ENCODE peak calls at places on chromosomes 11 and 22, in ten cellular contexts. Z is left lung; J is fibroblast of lung; S is CD4-positive, CD25-positive, alpha-beta regulatory T cell; N is stomach; P is esophagus squamous epithelium; L is uterus; H is K562; W is IMR-90; G is cardiac muscle cell. M is an unnamed sample. For H3K4me1, the result is how much of the 10 kb centered on the place peaks cover.

GRCh38 chr11:75802913-75803820 is 11.8 kb upstream of the UVRAG start:
- DNase-seq in Z (peak), J (peak), S (peak), N (peak), P (no peak), L (peak), H (peak), W (peak), G (peak), M (peak)

GRCh38 chr22:33325232-33326004 is 267.2 kb upstream of the SYN3 start:
- DNase-seq in Z (no peak), J (no peak), S (no peak), N (no peak), P (no peak), L (no peak), H (no peak), W (no peak), G (no peak), M (no peak)

GRCh38 chr11:128814856-128815705 is 52.0 kb downstream of the KCNJ1 start:
- DNase-seq in Z (no peak), J (peak), S (no peak), N (no peak), P (no peak), L (peak), H (no peak), W (peak), G (peak), M (no peak)

GRCh38 chr11:120314861-120315260 is 10.2 kb upstream of the TLCD5 start:
- DNase-seq in Z (no peak), J (no peak), S (no peak), N (no peak), P (no peak), L (no peak), H (peak), W (no peak), G (no peak), M (no peak)

GRCh38 chr22:49408102-49408836 is 419.4 kb downstream of the BRD1 start:
- DNase-seq in Z (no peak), J (no peak), S (no peak), N (peak), P (no peak), L (no peak), H (no peak), W (no peak), G (no peak), M (peak)

GRCh38 chr11:123100378-123101085 is 38.6 kb upstream of the HSPA8 start:
- DNase-seq in Z (no peak), J (no peak), S (no peak), N (no peak), P (no peak), L (peak), H (no peak), W (no peak), G (peak), M (no peak)

GRCh38 chr11:18750944-18751343 is 25.0 kb upstream of the IGSF22 start:
- DNase-seq in Z (no peak), J (no peak), S (no peak), N (no peak), P (no peak), L (no peak), H (no peak), W (no peak), G (no peak), M (no peak)

GRCh38 chr11:32312865-32313403 is 122.4 kb downstream of the WT1 start:
- DNase-seq in Z (no peak), J (peak), S (no peak), N (no peak), P (no peak), L (peak), H (peak), W (peak), G (peak), M (no peak)

GRCh38 chr11:60859616-60860250 is 4.0 kb upstream of the PTGDR2 start:
- DNase-seq in Z (peak), J (no peak), S (no peak), N (no peak), P (no peak), L (no peak), H (no peak), W (no peak), G (no peak), M (no peak)

GRCh38 chr11:34013893-34014571 is 37.5 kb upstream of the CAPRIN1 start:
- DNase-seq in Z (no peak), J (no peak), S (no peak), N (no peak), P (no peak), L (no peak), H (no peak), W (no peak), G (no peak), M (no peak)

GRCh38 chr22:49965291-49966040 is 4.9 kb downstream of the PIM3 start:
- DNase-seq in Z (peak), J (no peak), S (no peak), N (peak), P (no peak), L (peak), H (no peak), W (no peak), G (no peak), M (peak)

GRCh38 chr11:84671325-84672019 is 955.7 kb downstream of the DLG2 start:
- DNase-seq in Z (no peak), J (no peak), S (no peak), N (no peak), P (no peak), L (no peak), H (no peak), W (no peak), G (no peak), M (no peak)

GRCh38 chr11:61847914-61848581 is 19.9 kb downstream of the FADS2 start:
- DNase-seq in Z (no peak), J (no peak), S (no peak), N (no peak), P (no peak), L (no peak), H (no peak), W (no peak), G (no peak), M (no peak)

GRCh38 chr22:27387561-27387960 is 414.0 kb downstream of the MN1 start:
- DNase-seq in Z (no peak), J (no peak), S (no peak), N (no peak), P (no peak), L (no peak), H (no peak), W (no peak), G (no peak), M (no peak)

GRCh38 chr11:77095551-77096490 is 6.8 kb upstream of the OMP start:
- DNase-seq in Z (no peak), J (no peak), S (no peak), N (peak), P (no peak), L (no peak), H (no peak), W (no peak), G (no peak), M (peak)

GRCh38 chr11:43681543-43681942 is 1.0 kb downstream of the HSD17B12 start:
- DNase-seq in Z (no peak), J (peak), S (no peak), N (no peak), P (no peak), L (no peak), H (no peak), W (peak), G (peak), M (no peak)

GRCh38 chr22:22538226-22538989 is 18.3 kb upstream of the ZNF280A start:
- DNase-seq in Z (no peak), J (no peak), S (no peak), N (no peak), P (no peak), L (no peak), H (no peak), W (no peak), G (no peak), M (no peak)

GRCh38 chr22:48342732-48343131 is 1484.9 kb downstream of the BRD1 start:
- DNase-seq in Z (no peak), J (no peak), S (no peak), N (no peak), P (no peak), L (no peak), H (no peak), W (no peak), G (no peak), M (no peak)

GRCh38 chr11:5291207-5291838 is 10.4 kb downstream of the OR51B4 start:
- DNase-seq in Z (no peak), J (peak), S (no peak), N (no peak), P (no peak), L (no peak), H (peak), W (peak), G (peak), M (no peak)

GRCh38 chr11:10329935-10330334 is 25.1 kb downstream of the ADM start:
- DNase-seq in Z (no peak), J (peak), S (no peak), N (no peak), P (no peak), L (no peak), H (no peak), W (peak), G (peak), M (no peak)

GRCh38 chr11:65927904-65928397 is 8.7 kb downstream of the DRAP1 start:
- DNase-seq in Z (peak), J (peak), S (peak), N (peak), P (no peak), L (no peak), H (peak), W (no peak), G (no peak), M (no peak)

GRCh38 chr11:45225961-45226871 is 59.9 kb downstream of the SYT13 start:
- DNase-seq in Z (no peak), J (no peak), S (no peak), N (no peak), P (no peak), L (no peak), H (no peak), W (no peak), G (no peak), M (peak)

GRCh38 chr11:66934971-66935779 is 23.0 kb downstream of the PC start:
- DNase-seq in Z (no peak), J (peak), S (no peak), N (no peak), P (no peak), L (no peak), H (peak), W (peak), G (peak), M (no peak)

GRCh38 chr11:75429902-75430691 is 2.9 kb downstream of the KLHL35 start:
- DNase-seq in Z (peak), J (peak), S (peak), N (peak), P (no peak), L (no peak), H (no peak), W (peak), G (peak), M (peak)

GRCh38 chr11:34614334-34615113 is 6.4 kb upstream of the EHF start:
- DNase-seq in Z (no peak), J (peak), S (no peak), N (no peak), P (no peak), L (no peak), H (no peak), W (peak), G (peak), M (no peak)

GRCh38 chr22:28442264-28442950 is 237.2 kb downstream of the TTC28 start:
- DNase-seq in Z (peak), J (peak), S (peak), N (peak), P (no peak), L (peak), H (peak), W (peak), G (peak), M (peak)

GRCh38 chr11:8739309-8739793 is 56.8 kb downstream of the RPL27A start:
- DNase-seq in Z (no peak), J (no peak), S (no peak), N (no peak), P (no peak), L (no peak), H (no peak), W (no peak), G (no peak), M (peak)

GRCh38 chr22:36911887-36912661 is 1.4 kb upstream of the CSF2RB start:
- DNase-seq in Z (no peak), J (no peak), S (no peak), N (no peak), P (no peak), L (no peak), H (no peak), W (no peak), G (peak), M (no peak)
- H3K4me3 ChIP-seq in Z (no peak), J (no peak), S (no peak), N (no peak), P (no peak), L (no peak), H (no peak), W (no peak), G (no peak), M (no peak)

GRCh38 chr11:70124321-70125061 is 46.4 kb downstream of the ANO1 start:
- DNase-seq in Z (no peak), J (no peak), S (no peak), N (no peak), P (no peak), L (peak), H (no peak), W (no peak), G (no peak), M (peak)

GRCh38 chr11:70129051-70129592 is 51.0 kb downstream of the ANO1 start:
- DNase-seq in Z (no peak), J (no peak), S (no peak), N (no peak), P (no peak), L (no peak), H (no peak), W (no peak), G (peak), M (no peak)

GRCh38 chr11:70128435-70128906 is 50.4 kb downstream of the ANO1 start:
- DNase-seq in Z (no peak), J (no peak), S (no peak), N (peak), P (no peak), L (no peak), H (no peak), W (no peak), G (no peak), M (no peak)

GRCh38 chr11:70127653-70128434 is 49.7 kb downstream of the ANO1 start:
- DNase-seq in Z (no peak), J (no peak), S (no peak), N (no peak), P (no peak), L (no peak), H (no peak), W (peak), G (peak), M (no peak)

DNA sequence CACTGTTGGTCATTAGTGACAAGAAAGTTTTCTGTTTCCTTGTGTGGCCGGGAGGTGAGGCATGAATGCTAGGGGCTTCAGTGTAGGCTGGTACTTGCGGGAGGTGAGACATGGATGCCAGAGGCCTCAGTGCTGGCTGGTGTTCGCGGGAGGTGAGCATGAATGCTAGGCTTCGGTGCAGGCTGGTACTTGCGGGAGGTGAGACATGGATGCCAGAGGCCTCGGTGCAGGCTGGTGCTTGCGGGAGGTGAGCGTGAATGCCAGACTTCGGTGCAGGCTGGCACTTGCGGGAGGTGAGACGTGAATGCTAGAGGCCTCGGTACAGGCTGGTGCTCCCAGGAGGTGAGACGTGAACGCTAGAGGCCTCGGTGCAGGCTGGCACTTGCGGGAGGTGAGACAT is 48.4 kb downstream of the ANO1 start:
- DNase-seq in Z (no peak), J (no peak), S (no peak), N (no peak), P (no peak), L (no peak), H (no peak), W (no peak), G (no peak), M (no peak)
- H3K27ac ChIP-seq in Z (no peak), J (no peak), S (no peak), N (no peak), P (no peak), L (no peak), H (no peak), W (no peak), G (no peak), M (peak)

GRCh38 chr11:27200779-27201453 is 160.3 kb downstream of the BBOX1 start:
- DNase-seq in Z (no peak), J (no peak), S (no peak), N (no peak), P (no peak), L (no peak), H (no peak), W (no peak), G (no peak), M (no peak)
- H3K4me1 ChIP-seq in Z (under half), J (under half), S (under half), N (under half), P (under half), L (under half), H (under half), W (under half), G (under half), M (under half)

DNA sequence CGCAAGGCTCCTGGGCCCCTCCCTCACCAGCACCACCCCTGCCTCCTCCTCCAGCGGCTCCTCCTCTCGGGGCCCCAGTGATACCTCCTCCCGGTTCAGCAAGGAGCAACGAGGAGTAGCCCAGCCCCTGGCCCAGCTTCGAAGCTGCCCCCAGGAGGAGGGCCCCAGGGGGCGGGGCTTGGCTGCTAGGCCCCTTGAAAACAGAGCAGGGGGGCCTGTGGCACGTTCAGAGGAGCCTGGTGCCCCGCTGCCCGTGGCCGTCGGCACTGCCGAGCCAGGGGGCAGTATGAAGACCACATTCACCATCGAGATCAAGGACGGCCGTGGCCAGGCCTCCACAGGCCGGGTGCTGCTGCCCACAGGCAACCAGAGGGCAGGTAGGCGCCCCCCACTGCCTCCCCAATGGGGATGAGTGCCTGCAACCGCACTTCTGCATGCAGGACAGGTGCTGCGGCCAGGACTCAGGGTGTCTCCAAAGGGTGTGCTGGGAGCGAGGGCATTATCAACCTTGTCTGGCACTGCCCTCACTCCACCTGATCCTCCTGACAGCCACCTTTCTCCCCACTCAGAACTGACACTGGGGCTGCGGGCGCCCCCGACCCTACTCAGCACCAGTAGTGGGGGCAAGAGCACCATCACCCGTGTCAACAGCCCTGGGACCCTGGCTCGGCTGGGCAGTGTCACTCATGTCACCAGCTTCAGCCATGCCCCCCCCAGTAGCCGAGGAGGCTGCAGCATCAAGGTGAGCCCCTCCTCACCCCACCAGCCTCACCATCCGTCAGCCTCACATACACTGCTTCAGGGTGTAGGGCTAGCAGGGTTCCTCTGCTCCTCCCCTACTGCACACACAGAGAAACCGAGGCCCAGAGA is 10.2 kb downstream of the SMTN start:
- DNase-seq in Z (no peak), J (no peak), S (no peak), N (no peak), P (no peak), L (peak), H (no peak), W (no peak), G (no peak), M (peak)
- H3K4me3 ChIP-seq in Z (no peak), J (no peak), S (no peak), N (peak), P (peak), L (peak), H (no peak), W (no peak), G (no peak), M (peak)

GRCh38 chr22:38699784-38700183 is 959 bp downstream of the JOSD1 start:
- DNase-seq in Z (no peak), J (peak), S (no peak), N (no peak), P (no peak), L (no peak), H (no peak), W (peak), G (peak), M (no peak)
- H3K27ac ChIP-seq in Z (peak), J (peak), S (peak), N (peak), P (peak), L (peak), H (peak), W (peak), G (peak), M (peak)

DNA sequence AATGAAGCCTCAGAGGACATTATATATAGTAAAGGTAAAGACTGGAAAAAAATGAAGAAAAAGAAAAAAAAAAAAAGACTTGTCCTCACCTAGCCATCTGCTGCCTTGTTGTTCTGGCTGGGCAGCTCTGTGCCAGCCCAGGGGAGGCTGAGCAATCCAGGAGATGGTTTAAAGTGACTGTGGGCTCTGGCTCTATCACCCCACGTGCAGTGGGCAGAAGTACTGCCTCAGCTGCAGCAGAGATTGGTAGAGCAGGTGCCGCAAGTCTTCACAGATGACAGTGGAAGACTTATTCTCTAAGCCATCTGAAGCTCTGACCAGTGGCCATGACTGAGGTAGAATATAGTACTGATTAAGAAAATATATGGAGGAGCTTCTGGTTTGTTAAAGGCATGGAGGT is 62.2 kb downstream of the SGSM3 start:
- DNase-seq in Z (no peak), J (no peak), S (no peak), N (no peak), P (no peak), L (no peak), H (no peak), W (no peak), G (no peak), M (peak)
- H3K4me1 ChIP-seq in Z (half or more), J (under half), S (under half), N (under half), P (under half), L (under half), H (under half), W (under half), G (under half), M (under half)

GRCh38 chr11:86136542-86136941 is 67.7 kb upstream of the PICALM start:
- DNase-seq in Z (no peak), J (no peak), S (no peak), N (no peak), P (no peak), L (no peak), H (no peak), W (no peak), G (no peak), M (no peak)
- H3K4me3 ChIP-seq in Z (no peak), J (no peak), S (no peak), N (no peak), P (no peak), L (no peak), H (no peak), W (no peak), G (no peak), M (no peak)

DNA sequence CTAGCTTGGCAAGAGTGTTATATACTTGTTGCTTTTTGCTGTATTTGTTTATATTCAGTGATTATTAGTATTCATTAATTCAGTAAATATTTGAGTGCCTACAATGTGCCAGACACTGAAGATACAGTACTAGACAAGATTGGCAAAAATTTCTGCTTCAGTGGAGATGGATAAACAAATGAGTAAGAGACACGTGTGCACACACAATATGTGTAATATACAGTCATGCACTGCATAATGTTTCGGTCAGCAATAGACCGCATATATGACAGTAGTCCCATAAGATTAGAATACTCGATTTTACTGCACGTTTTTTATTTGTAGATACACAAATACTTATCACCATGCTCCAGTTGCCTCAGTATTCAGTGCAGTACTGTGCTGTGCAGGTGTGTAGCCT is 104.9 kb upstream of the GAL start:
- DNase-seq in Z (no peak), J (peak), S (no peak), N (no peak), P (no peak), L (no peak), H (no peak), W (peak), G (no peak), M (no peak)
- H3K27ac ChIP-seq in Z (no peak), J (no peak), S (no peak), N (no peak), P (no peak), L (no peak), H (no peak), W (no peak), G (no peak), M (no peak)

M was measured in tibial artery.